ENCODE peak calls at places on chromosome 1, in ten cellular contexts. One of them, this sample, is unnamed.

GRCh38 chr1:196401454-196401838 is 206.8 kb downstream of the KCNT2 start:
- DNase-seq in fibroblast of lung: no peak
- DNase-seq in coronary artery: no peak
- DNase-seq in thyroid gland: no peak
- DNase-seq in brain microvascular endothelial cell: no peak
- DNase-seq in sigmoid colon: no peak
- DNase-seq in IMR-90: no peak
- DNase-seq in Peyer's patch: no peak
- DNase-seq in A549: no peak
- DNase-seq in heart right ventricle: no peak
- DNase-seq in this sample: no peak

GRCh38 chr1:166479052-166479631 is 312.3 kb upstream of the FAM78B start:
- DNase-seq in fibroblast of lung: peak
- DNase-seq in coronary artery: no peak
- DNase-seq in thyroid gland: peak
- DNase-seq in brain microvascular endothelial cell: peak
- DNase-seq in sigmoid colon: no peak
- DNase-seq in IMR-90: peak
- DNase-seq in Peyer's patch: peak
- DNase-seq in A549: no peak
- DNase-seq in heart right ventricle: peak
- DNase-seq in this sample: peak

GRCh38 chr1:210754931-210755670 is 378.8 kb downstream of the KCNH1 start:
- DNase-seq in fibroblast of lung: peak
- DNase-seq in coronary artery: no peak
- DNase-seq in thyroid gland: peak
- DNase-seq in brain microvascular endothelial cell: no peak
- DNase-seq in sigmoid colon: no peak
- DNase-seq in IMR-90: no peak
- DNase-seq in Peyer's patch: no peak
- DNase-seq in A549: no peak
- DNase-seq in heart right ventricle: no peak
- DNase-seq in this sample: no peak

GRCh38 chr1:151819227-151819835 is 12.3 kb downstream of the RORC start:
- DNase-seq in fibroblast of lung: no peak
- DNase-seq in coronary artery: no peak
- DNase-seq in thyroid gland: no peak
- DNase-seq in brain microvascular endothelial cell: no peak
- DNase-seq in sigmoid colon: no peak
- DNase-seq in IMR-90: no peak
- DNase-seq in Peyer's patch: no peak
- DNase-seq in A549: no peak
- DNase-seq in heart right ventricle: no peak
- DNase-seq in this sample: no peak

GRCh38 chr1:244863491-244864252 is 671 bp downstream of the HNRNPU start:
- DNase-seq in fibroblast of lung: no peak
- DNase-seq in coronary artery: peak
- DNase-seq in thyroid gland: peak
- DNase-seq in brain microvascular endothelial cell: no peak
- DNase-seq in sigmoid colon: no peak
- DNase-seq in IMR-90: no peak
- DNase-seq in Peyer's patch: peak
- DNase-seq in A549: no peak
- DNase-seq in heart right ventricle: peak
- DNase-seq in this sample: peak

GRCh38 chr1:53367503-53368313 is 39.8 kb upstream of the LRP8 start:
- DNase-seq in fibroblast of lung: no peak
- DNase-seq in coronary artery: peak
- DNase-seq in thyroid gland: no peak
- DNase-seq in brain microvascular endothelial cell: no peak
- DNase-seq in sigmoid colon: no peak
- DNase-seq in IMR-90: no peak
- DNase-seq in Peyer's patch: peak
- DNase-seq in A549: no peak
- DNase-seq in heart right ventricle: no peak
- DNase-seq in this sample: peak

GRCh38 chr1:15717418-15718131 is 18.5 kb upstream of the SLC25A34 start:
- DNase-seq in fibroblast of lung: no peak
- DNase-seq in coronary artery: no peak
- DNase-seq in thyroid gland: no peak
- DNase-seq in brain microvascular endothelial cell: no peak
- DNase-seq in sigmoid colon: peak
- DNase-seq in IMR-90: no peak
- DNase-seq in Peyer's patch: no peak
- DNase-seq in A549: no peak
- DNase-seq in heart right ventricle: no peak
- DNase-seq in this sample: no peak

GRCh38 chr1:65527211-65527610 is 106.7 kb downstream of the LEPR start:
- DNase-seq in fibroblast of lung: peak
- DNase-seq in coronary artery: no peak
- DNase-seq in thyroid gland: no peak
- DNase-seq in brain microvascular endothelial cell: no peak
- DNase-seq in sigmoid colon: no peak
- DNase-seq in IMR-90: peak
- DNase-seq in Peyer's patch: no peak
- DNase-seq in A549: no peak
- DNase-seq in heart right ventricle: no peak
- DNase-seq in this sample: no peak

GRCh38 chr1:54577612-54578011 is 29.6 kb downstream of the ACOT11 start:
- DNase-seq in fibroblast of lung: peak
- DNase-seq in coronary artery: no peak
- DNase-seq in thyroid gland: peak
- DNase-seq in brain microvascular endothelial cell: peak
- DNase-seq in sigmoid colon: peak
- DNase-seq in IMR-90: peak
- DNase-seq in Peyer's patch: peak
- DNase-seq in A549: no peak
- DNase-seq in heart right ventricle: peak
- DNase-seq in this sample: peak

GRCh38 chr1:185358957-185359356 is 41.9 kb upstream of the IVNS1ABP start:
- DNase-seq in fibroblast of lung: no peak
- DNase-seq in coronary artery: no peak
- DNase-seq in thyroid gland: no peak
- DNase-seq in brain microvascular endothelial cell: no peak
- DNase-seq in sigmoid colon: no peak
- DNase-seq in IMR-90: no peak
- DNase-seq in Peyer's patch: no peak
- DNase-seq in A549: no peak
- DNase-seq in heart right ventricle: no peak
- DNase-seq in this sample: no peak

GRCh38 chr1:19651141-19651737 is 7.1 kb downstream of the NBL1 start:
- DNase-seq in fibroblast of lung: peak
- DNase-seq in coronary artery: no peak
- DNase-seq in thyroid gland: peak
- DNase-seq in brain microvascular endothelial cell: peak
- DNase-seq in sigmoid colon: peak
- DNase-seq in IMR-90: peak
- DNase-seq in Peyer's patch: peak
- DNase-seq in A549: peak
- DNase-seq in heart right ventricle: peak
- DNase-seq in this sample: peak

GRCh38 chr1:35202048-35202719 is 9.2 kb upstream of the SFPQ start:
- DNase-seq in fibroblast of lung: peak
- DNase-seq in coronary artery: no peak
- DNase-seq in thyroid gland: peak
- DNase-seq in brain microvascular endothelial cell: peak
- DNase-seq in sigmoid colon: peak
- DNase-seq in IMR-90: peak
- DNase-seq in Peyer's patch: peak
- DNase-seq in A549: peak
- DNase-seq in heart right ventricle: peak
- DNase-seq in this sample: peak

GRCh38 chr1:10629091-10629815 is 154.5 kb downstream of the PEX14 start:
- DNase-seq in fibroblast of lung: no peak
- DNase-seq in coronary artery: no peak
- DNase-seq in thyroid gland: no peak
- DNase-seq in brain microvascular endothelial cell: no peak
- DNase-seq in sigmoid colon: peak
- DNase-seq in IMR-90: no peak
- DNase-seq in Peyer's patch: no peak
- DNase-seq in A549: no peak
- DNase-seq in heart right ventricle: no peak
- DNase-seq in this sample: no peak

GRCh38 chr1:10629816-10630571 is 155.2 kb downstream of the PEX14 start:
- DNase-seq in fibroblast of lung: no peak
- DNase-seq in coronary artery: no peak
- DNase-seq in thyroid gland: no peak
- DNase-seq in brain microvascular endothelial cell: no peak
- DNase-seq in sigmoid colon: peak
- DNase-seq in IMR-90: no peak
- DNase-seq in Peyer's patch: no peak
- DNase-seq in A549: no peak
- DNase-seq in heart right ventricle: peak
- DNase-seq in this sample: no peak

GRCh38 chr1:10631121-10631810 is 156.5 kb downstream of the PEX14 start:
- DNase-seq in fibroblast of lung: no peak
- DNase-seq in coronary artery: no peak
- DNase-seq in thyroid gland: no peak
- DNase-seq in brain microvascular endothelial cell: no peak
- DNase-seq in sigmoid colon: peak
- DNase-seq in IMR-90: no peak
- DNase-seq in Peyer's patch: no peak
- DNase-seq in A549: no peak
- DNase-seq in heart right ventricle: no peak
- DNase-seq in this sample: no peak

GRCh38 chr1:10631811-10632481 is 157.2 kb downstream of the PEX14 start:
- DNase-seq in fibroblast of lung: no peak
- DNase-seq in coronary artery: no peak
- DNase-seq in thyroid gland: no peak
- DNase-seq in brain microvascular endothelial cell: no peak
- DNase-seq in sigmoid colon: peak
- DNase-seq in IMR-90: no peak
- DNase-seq in Peyer's patch: no peak
- DNase-seq in A549: no peak
- DNase-seq in heart right ventricle: no peak
- DNase-seq in this sample: no peak

GRCh38 chr1:10630661-10631120 is 155.9 kb downstream of the PEX14 start:
- DNase-seq in fibroblast of lung: no peak
- DNase-seq in coronary artery: no peak
- DNase-seq in thyroid gland: no peak
- DNase-seq in brain microvascular endothelial cell: no peak
- DNase-seq in sigmoid colon: peak
- DNase-seq in IMR-90: no peak
- DNase-seq in Peyer's patch: no peak
- DNase-seq in A549: no peak
- DNase-seq in heart right ventricle: no peak
- DNase-seq in this sample: no peak
- H3K27ac ChIP-seq in fibroblast of lung: no peak
- H3K27ac ChIP-seq in coronary artery: peak
- H3K27ac ChIP-seq in thyroid gland: no peak
- H3K27ac ChIP-seq in brain microvascular endothelial cell: no peak
- H3K27ac ChIP-seq in sigmoid colon: peak
- H3K27ac ChIP-seq in IMR-90: no peak
- H3K27ac ChIP-seq in Peyer's patch: no peak
- H3K27ac ChIP-seq in A549: no peak
- H3K27ac ChIP-seq in heart right ventricle: no peak
- H3K27ac ChIP-seq in this sample: no peak

GRCh38 chr1:207876129-207876528 is 34.8 kb downstream of the CD34 start:
- DNase-seq in fibroblast of lung: no peak
- DNase-seq in coronary artery: no peak
- DNase-seq in thyroid gland: no peak
- DNase-seq in brain microvascular endothelial cell: no peak
- DNase-seq in sigmoid colon: no peak
- DNase-seq in IMR-90: no peak
- DNase-seq in Peyer's patch: peak
- DNase-seq in A549: no peak
- DNase-seq in heart right ventricle: no peak
- DNase-seq in this sample: no peak
- TF ChIP-seq CTCF in fibroblast of lung: no peak
- TF ChIP-seq CTCF in coronary artery: no peak
- TF ChIP-seq CTCF in thyroid gland: no peak
- TF ChIP-seq CTCF in brain microvascular endothelial cell: peak
- TF ChIP-seq CTCF in sigmoid colon: no peak
- TF ChIP-seq CTCF in IMR-90: peak
- TF ChIP-seq CTCF in Peyer's patch: no peak
- TF ChIP-seq CTCF in A549: peak
- TF ChIP-seq CTCF in heart right ventricle: peak
- TF ChIP-seq CTCF in this sample: no peak

DNA sequence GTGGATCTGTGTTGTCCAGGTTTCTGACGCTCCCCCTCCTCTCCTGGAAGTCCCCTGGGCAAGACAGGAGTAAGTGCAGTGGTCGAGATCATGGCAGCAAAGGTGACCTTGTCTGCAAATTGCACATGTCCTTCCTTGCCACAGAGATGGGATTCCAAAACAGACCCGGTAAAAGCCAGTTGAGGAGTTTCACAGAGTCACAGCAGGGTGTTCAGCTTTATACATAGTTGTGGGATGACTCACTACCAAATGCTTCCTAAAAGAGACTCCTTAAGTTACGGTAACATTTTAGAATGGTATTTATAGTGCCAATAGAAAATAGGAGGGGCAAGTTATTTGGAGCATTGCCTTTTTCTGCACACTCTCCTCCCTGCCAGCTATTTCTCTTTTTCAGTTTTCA is 114.7 kb downstream of the TGFB2 start:
- DNase-seq in fibroblast of lung: peak
- DNase-seq in coronary artery: no peak
- DNase-seq in thyroid gland: peak
- DNase-seq in brain microvascular endothelial cell: peak
- DNase-seq in sigmoid colon: no peak
- DNase-seq in IMR-90: peak
- DNase-seq in Peyer's patch: no peak
- DNase-seq in A549: peak
- DNase-seq in heart right ventricle: peak
- DNase-seq in this sample: no peak
- H3K4me3 ChIP-seq in fibroblast of lung: no peak
- H3K4me3 ChIP-seq in coronary artery: peak
- H3K4me3 ChIP-seq in thyroid gland: no peak
- H3K4me3 ChIP-seq in brain microvascular endothelial cell: no peak
- H3K4me3 ChIP-seq in sigmoid colon: no peak
- H3K4me3 ChIP-seq in IMR-90: no peak
- H3K4me3 ChIP-seq in Peyer's patch: no peak
- H3K4me3 ChIP-seq in A549: peak
- H3K4me3 ChIP-seq in heart right ventricle: no peak
- H3K4me3 ChIP-seq in this sample: no peak

DNA sequence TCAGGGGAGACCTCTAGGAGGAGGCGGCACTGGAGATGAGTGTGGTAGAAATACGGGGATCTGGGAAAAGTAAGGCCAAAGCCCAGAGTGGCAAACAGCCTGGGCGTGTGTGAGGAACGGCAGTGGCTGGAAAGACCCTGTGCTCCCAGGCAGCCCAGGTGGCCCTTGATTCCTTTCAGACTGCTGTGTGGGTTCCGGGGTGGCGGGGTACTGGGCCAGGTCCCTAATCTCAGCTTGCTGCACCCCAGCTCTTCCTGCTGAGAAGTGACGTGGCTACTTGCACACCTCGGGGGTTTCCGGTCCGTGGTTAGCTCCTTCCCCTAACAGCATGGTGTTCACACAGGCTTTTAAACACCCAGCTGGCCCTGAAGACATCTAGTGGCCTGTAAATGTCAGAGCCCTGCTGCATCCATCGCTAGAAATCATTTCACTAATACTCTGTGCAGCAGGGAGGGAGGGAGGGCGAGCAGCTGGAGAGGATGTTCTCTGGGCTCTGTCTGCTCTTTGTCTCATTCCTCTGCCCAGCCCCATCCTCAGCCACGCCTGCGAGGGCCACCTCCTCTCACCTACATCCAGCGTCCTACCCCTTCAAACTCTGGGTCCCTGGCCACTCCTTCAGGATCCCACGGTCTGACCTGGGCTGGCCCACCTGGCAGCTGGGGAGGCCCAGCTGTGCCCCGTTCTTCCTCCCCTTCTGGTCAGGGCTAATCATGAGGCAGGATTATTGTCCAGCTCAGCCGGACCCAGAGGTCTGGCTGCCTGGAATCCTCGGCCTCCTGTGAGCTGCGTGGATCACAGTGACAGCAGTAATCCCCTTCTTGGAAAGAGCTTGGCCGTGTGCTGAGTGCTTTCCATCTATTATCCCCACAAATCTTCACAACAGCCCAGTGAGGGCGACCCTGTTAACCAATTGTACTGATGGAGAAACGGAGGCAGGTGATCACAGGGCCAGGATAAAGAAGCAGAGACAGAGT is 7.2 kb downstream of the ZDHHC18 start:
- DNase-seq in fibroblast of lung: no peak
- DNase-seq in coronary artery: no peak
- DNase-seq in thyroid gland: peak
- DNase-seq in brain microvascular endothelial cell: no peak
- DNase-seq in sigmoid colon: no peak
- DNase-seq in IMR-90: no peak
- DNase-seq in Peyer's patch: peak
- DNase-seq in A549: no peak
- DNase-seq in heart right ventricle: no peak
- DNase-seq in this sample: peak
- H3K27ac ChIP-seq in fibroblast of lung: no peak
- H3K27ac ChIP-seq in coronary artery: no peak
- H3K27ac ChIP-seq in thyroid gland: no peak
- H3K27ac ChIP-seq in brain microvascular endothelial cell: no peak
- H3K27ac ChIP-seq in sigmoid colon: no peak
- H3K27ac ChIP-seq in IMR-90: no peak
- H3K27ac ChIP-seq in Peyer's patch: peak
- H3K27ac ChIP-seq in A549: no peak
- H3K27ac ChIP-seq in heart right ventricle: no peak
- H3K27ac ChIP-seq in this sample: no peak

This sample was measured in body of pancreas.